ENCODE peak calls at places on chromosome 7, in six cellular contexts. T is WTC11, Q is A549, B is HepG2, K is endothelial cell of umbilical vein, D is K562. S is an unnamed sample.

GRCh38 chr7:15402436-15403136 is 159.2 kb downstream of the AGMO start:
- DNase-seq in T (no peak), Q (no peak), B (no peak), K (no peak), D (no peak), S (no peak)

GRCh38 chr7:98866765-98867164 is 3.0 kb downstream of the TMEM130 start:
- DNase-seq in T (no peak), Q (no peak), B (no peak), K (no peak), D (no peak), S (no peak)

GRCh38 chr7:34165927-34166550 is 260.7 kb downstream of the BMPER start:
- DNase-seq in T (no peak), Q (peak; percentile 37), B (peak; percentile 25), K (peak; percentile 37), D (no peak), S (no peak)

GRCh38 chr7:42454006-42454405 is 217.0 kb upstream of the GLI3 start:
- DNase-seq in T (no peak), Q (no peak), B (no peak), K (no peak), D (no peak), S (no peak)

GRCh38 chr7:97844036-97844435 is 28.2 kb downstream of the ASNS start:
- DNase-seq in T (no peak), Q (peak; percentile 18), B (peak; percentile 6), K (no peak), D (no peak), S (no peak)

GRCh38 chr7:110857106-110857505 is 233.8 kb upstream of the LRRN3 start:
- DNase-seq in T (no peak), Q (no peak), B (no peak), K (no peak), D (no peak), S (no peak)

GRCh38 chr7:22422831-22423615 is 66.1 kb upstream of the RAPGEF5 start:
- DNase-seq in T (no peak), Q (no peak), B (no peak), K (no peak), D (no peak), S (no peak)

GRCh38 chr7:17233643-17234397 is 64.6 kb upstream of the AHR start:
- DNase-seq in T (no peak), Q (no peak), B (no peak), K (no peak), D (no peak), S (no peak)

GRCh38 chr7:100432621-100433275 is 3.1 kb downstream of the MEPCE start:
- DNase-seq in T (no peak), Q (no peak), B (no peak), K (no peak), D (no peak), S (no peak)

GRCh38 chr7:5624386-5625365 is 156.8 kb downstream of the RNF216 start:
- DNase-seq in T (no peak), Q (no peak), B (no peak), K (no peak), D (no peak), S (no peak)

DNA sequence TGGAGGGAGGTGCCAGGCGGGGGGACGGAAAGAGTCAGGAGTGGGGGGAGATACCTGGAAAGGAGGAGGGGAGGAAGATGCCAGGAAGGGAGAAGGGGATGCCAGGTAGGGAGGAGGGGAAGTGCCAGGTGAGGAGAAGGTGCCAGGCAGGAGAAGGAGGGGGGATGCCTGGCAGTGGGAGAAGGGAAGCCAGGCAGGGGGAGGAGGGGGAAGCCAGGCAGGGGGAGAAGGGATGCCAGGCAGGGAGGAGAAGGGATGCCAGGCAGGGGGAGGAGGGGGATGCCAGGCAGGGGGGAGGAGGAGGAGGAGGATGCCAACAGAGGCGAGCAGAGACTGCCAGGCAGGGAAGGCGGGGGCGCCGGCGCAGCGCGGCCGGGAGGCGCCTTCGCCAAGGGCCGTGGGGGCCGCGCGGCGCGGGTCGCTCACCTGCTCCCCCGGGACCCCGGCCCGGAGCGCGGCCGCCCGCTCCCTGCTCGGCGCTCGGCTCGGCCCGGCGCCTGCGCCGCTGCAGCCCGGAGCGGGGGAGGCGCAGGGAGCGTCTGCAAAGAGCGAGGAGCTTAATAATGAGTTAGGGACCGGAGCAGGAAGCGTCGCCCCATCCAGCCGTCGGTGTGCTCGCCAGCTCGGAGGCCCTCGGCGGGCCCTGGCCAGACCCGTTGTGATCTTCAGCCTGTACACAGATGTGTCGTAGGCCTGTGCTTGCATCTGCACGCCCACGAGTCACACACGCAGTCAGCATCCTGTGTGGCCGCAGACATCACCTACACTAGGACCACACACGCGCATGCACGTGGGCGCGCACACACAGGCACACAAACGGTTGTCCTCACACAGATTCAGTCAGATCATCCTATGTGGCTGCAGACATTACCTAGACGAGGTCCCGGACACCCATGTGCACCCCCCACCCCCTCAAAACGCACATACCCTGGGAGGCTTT is 28.4 kb upstream of the SMARCD3 start:
- DNase-seq in T (peak; percentile 59), Q (peak; percentile 66), B (peak; percentile 7), K (peak; percentile 25), D (peak; percentile 88), S (peak; percentile 74)
- TF ChIP-seq JUN in T (no peak), Q (no peak), B (no peak), K (no peak), D (no peak), S (no peak)

DNA sequence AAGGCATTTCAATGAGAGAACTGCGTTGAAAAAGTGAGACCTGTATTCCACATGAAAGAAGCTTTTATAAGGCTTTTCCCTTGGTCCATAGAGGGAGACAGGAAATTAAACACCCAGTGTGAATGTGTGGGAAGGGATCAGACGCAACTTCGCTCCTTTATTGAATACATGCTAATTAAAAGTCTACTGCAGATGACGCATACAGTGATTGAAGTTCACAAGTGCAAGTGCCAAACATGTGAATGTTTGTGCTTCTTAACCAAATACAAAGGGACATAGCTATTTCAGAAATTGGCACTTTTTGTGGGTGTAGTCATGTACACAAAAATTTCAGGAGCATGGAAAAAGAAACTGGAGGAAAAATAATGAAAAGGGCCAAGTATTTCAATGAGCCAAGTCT is 283.7 kb downstream of the SKAP2 start:
- DNase-seq in T (no peak), Q (no peak), B (no peak), K (no peak), D (no peak), S (no peak)
- TF ChIP-seq JUN in T (no peak), Q (no peak), B (no peak), K (no peak), D (no peak), S (no peak)

GRCh38 chr7:157402911-157403534 is 66.2 kb downstream of the DNAJB6 start:
- DNase-seq in T (no peak), Q (no peak), B (no peak), K (no peak), D (no peak), S (no peak)

GRCh38 chr7:157405501-157405900 is 68.7 kb downstream of the DNAJB6 start:
- DNase-seq in T (no peak), Q (no peak), B (no peak), K (no peak), D (no peak), S (no peak)

GRCh38 chr7:157405914-157406810 is 69.4 kb downstream of the DNAJB6 start:
- DNase-seq in T (no peak), Q (no peak), B (no peak), K (no peak), D (no peak), S (no peak)

GRCh38 chr7:157404002-157404401 is 67.2 kb downstream of the DNAJB6 start:
- DNase-seq in T (no peak), Q (no peak), B (no peak), K (no peak), D (no peak), S (no peak)

GRCh38 chr7:157404845-157405481 is 68.2 kb downstream of the DNAJB6 start:
- DNase-seq in T (no peak), Q (peak; percentile 77), B (no peak), K (peak; percentile 16), D (peak; percentile 92), S (no peak)
- TF ChIP-seq JUN in T (no peak), Q (peak; percentile 21), B (no peak), K (no peak), D (no peak), S (no peak)

DNA sequence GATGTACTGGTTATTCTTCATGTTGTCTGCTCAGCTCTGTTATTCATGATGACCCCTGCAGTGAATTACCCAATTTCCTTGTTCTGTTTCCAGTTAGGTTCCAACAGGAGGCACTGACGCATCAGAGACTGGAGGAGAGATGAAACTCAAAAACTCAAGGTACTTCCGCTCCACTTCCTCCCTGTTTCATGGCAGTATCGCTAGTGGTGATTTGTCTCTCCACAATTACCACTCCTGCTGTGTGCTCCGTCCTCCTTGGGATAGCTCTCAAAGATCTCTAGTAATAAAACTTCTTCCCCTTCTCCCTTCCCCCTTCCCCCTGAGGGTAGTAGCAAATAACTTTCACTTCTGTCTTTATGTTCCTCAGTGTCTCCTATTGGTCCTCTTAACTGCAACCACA is 107.4 kb upstream of the ABCB5 start:
- DNase-seq in T (no peak), Q (peak; percentile 14), B (no peak), K (no peak), D (no peak), S (no peak)
- TF ChIP-seq JUN in T (no peak), Q (no peak), B (no peak), K (no peak), D (no peak), S (no peak)

GRCh38 chr7:101767544-101767943 is 49.9 kb upstream of the CUX1 start:
- DNase-seq in T (no peak), Q (no peak), B (no peak), K (no peak), D (no peak), S (no peak)
- TF ChIP-seq JUN in T (no peak), Q (no peak), B (no peak), K (no peak), D (no peak), S (no peak)

DNA sequence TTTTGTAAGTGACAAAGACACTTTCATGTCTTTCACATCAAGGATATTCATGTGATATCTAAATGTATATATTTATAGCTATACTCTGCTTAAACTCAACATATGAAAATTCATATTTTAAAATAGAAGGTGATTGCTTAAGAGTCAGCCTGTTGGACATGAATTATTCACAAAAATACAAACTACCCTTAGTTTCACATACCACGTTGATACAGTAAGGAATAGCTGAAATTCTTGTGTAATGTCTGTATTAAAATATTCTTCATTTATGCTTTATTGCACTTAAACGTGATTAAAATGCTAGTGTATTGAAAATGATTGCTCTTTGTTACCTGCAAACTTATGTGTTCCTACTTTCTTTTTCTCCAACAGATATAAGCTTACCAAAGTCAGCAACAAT is 133.9 kb downstream of the WNT2 start:
- DNase-seq in T (no peak), Q (no peak), B (no peak), K (no peak), D (no peak), S (no peak)
- TF ChIP-seq JUN in T (no peak), Q (no peak), B (no peak), K (no peak), D (no peak), S (no peak)

GRCh38 chr7:26663905-26664673 is 200.3 kb downstream of the SKAP2 start:
- DNase-seq in T (no peak), Q (no peak), B (no peak), K (no peak), D (no peak), S (no peak)
- TF ChIP-seq JUN in T (no peak), Q (no peak), B (no peak), K (no peak), D (no peak), S (no peak)

GRCh38 chr7:27916372-27916771 is 176.4 kb downstream of the TAX1BP1 start:
- DNase-seq in T (no peak), Q (peak; percentile 15), B (no peak), K (no peak), D (no peak), S (no peak)
- TF ChIP-seq JUN in T (no peak), Q (no peak), B (no peak), K (no peak), D (no peak), S (no peak)